ENCODE peak calls at places on chromosomes 13 and 19, in five cellular contexts. V, A, Y, R and S are unnamed samples.

GRCh38 chr19:14113762-14114414 is 3.7 kb downstream of the PRKACA start:
- DNase-seq in V (no peak), A (no peak), Y (no peak), R (no peak), S (peak)

GRCh38 chr19:49011194-49011593 is 5.7 kb downstream of the LHB start:
- DNase-seq in V (no peak), A (no peak), Y (no peak), R (no peak), S (no peak)

GRCh38 chr13:107370036-107370785 is 802.3 kb upstream of the ARGLU1 start:
- DNase-seq in V (no peak), A (peak), Y (peak), R (no peak), S (peak)

GRCh38 chr13:64817721-64818120 is 2412.4 kb downstream of the PCDH9 start:
- DNase-seq in V (no peak), A (peak), Y (peak), R (no peak), S (peak)

GRCh38 chr19:5057860-5058259 is 88.9 kb downstream of the KDM4B start:
- DNase-seq in V (no peak), A (peak), Y (peak), R (no peak), S (peak)

GRCh38 chr13:99980201-99981114 is 1.1 kb upstream of the ZIC2 start:
- DNase-seq in V (peak), A (peak), Y (peak), R (peak), S (peak)

GRCh38 chr19:29263305-29264080 is 50.5 kb upstream of the UQCRFS1 start:
- DNase-seq in V (no peak), A (peak), Y (peak), R (peak), S (peak)

GRCh38 chr19:10091892-10092641 is 6.0 kb downstream of the SHFL start:
- DNase-seq in V (no peak), A (no peak), Y (no peak), R (no peak), S (no peak)

GRCh38 chr13:112773601-112774447 is 84.0 kb downstream of the ATP11A start:
- DNase-seq in V (no peak), A (no peak), Y (no peak), R (no peak), S (no peak)

GRCh38 chr13:24923305-24923640 is 159.3 kb downstream of the RNF17 start:
- DNase-seq in V (peak), A (peak), Y (peak), R (no peak), S (peak)

GRCh38 chr19:4067396-4068057 is 828 bp upstream of the ZBTB7A start:
- DNase-seq in V (no peak), A (no peak), Y (no peak), R (no peak), S (no peak)

GRCh38 chr19:50667177-50667758 is 18.0 kb downstream of the C19orf81 start:
- DNase-seq in V (no peak), A (no peak), Y (no peak), R (no peak), S (no peak)

GRCh38 chr13:90420683-90421082 is 926.8 kb upstream of the MIR17HG start:
- DNase-seq in V (no peak), A (peak), Y (peak), R (no peak), S (peak)

GRCh38 chr13:50448535-50448981 is 394.9 kb downstream of the DLEU7 start:
- DNase-seq in V (no peak), A (no peak), Y (no peak), R (no peak), S (peak)

GRCh38 chr19:21127001-21127400 is 14.8 kb upstream of the ZNF431 start:
- DNase-seq in V (no peak), A (no peak), Y (no peak), R (no peak), S (no peak)

GRCh38 chr19:48813123-48813911 is 2.5 kb upstream of the BCAT2 start:
- DNase-seq in V (no peak), A (no peak), Y (no peak), R (no peak), S (no peak)

GRCh38 chr19:38277969-38278680 is 13.8 kb downstream of the SPINT2 start:
- DNase-seq in V (peak), A (peak), Y (peak), R (peak), S (peak)

GRCh38 chr19:16457195-16457953 is 14.4 kb downstream of the EPS15L1 start:
- DNase-seq in V (peak), A (peak), Y (peak), R (peak), S (peak)

GRCh38 chr19:51457351-51458013 is 772 bp downstream of the SIGLEC8 start:
- DNase-seq in V (no peak), A (no peak), Y (no peak), R (no peak), S (no peak)

GRCh38 chr19:5489511-5489910 is 34.3 kb downstream of the ZNRF4 start:
- DNase-seq in V (no peak), A (no peak), Y (no peak), R (no peak), S (no peak)

GRCh38 chr13:37878496-37878895 is 8.9 kb upstream of the TRPC4 start:
- DNase-seq in V (no peak), A (peak), Y (peak), R (no peak), S (no peak)

GRCh38 chr13:110024646-110024980 is 238.2 kb upstream of the IRS2 start:
- DNase-seq in V (no peak), A (peak), Y (no peak), R (no peak), S (no peak)

GRCh38 chr13:73998631-73999030 is 135.6 kb downstream of the KLF12 start:
- DNase-seq in V (no peak), A (no peak), Y (no peak), R (no peak), S (no peak)

GRCh38 chr13:23799945-23800344 is 89.3 kb downstream of the MIPEP start:
- DNase-seq in V (no peak), A (peak), Y (no peak), R (no peak), S (no peak)

GRCh38 chr19:12937243-12938053 is 961 bp upstream of the CALR start:
- DNase-seq in V (no peak), A (no peak), Y (no peak), R (peak), S (peak)

GRCh38 chr19:56222901-56223300 is 20.8 kb downstream of the ZSCAN5C start:
- DNase-seq in V (no peak), A (no peak), Y (no peak), R (no peak), S (no peak)

GRCh38 chr13:40916207-40916998 is 102.7 kb downstream of the ELF1 start:
- DNase-seq in V (no peak), A (peak), Y (no peak), R (no peak), S (no peak)

GRCh38 chr13:49954674-49955455 is 18.7 kb upstream of the SPRYD7 start:
- DNase-seq in V (no peak), A (no peak), Y (no peak), R (no peak), S (no peak)

GRCh38 chr13:50580684-50581305 is 262.7 kb downstream of the DLEU7 start:
- DNase-seq in V (no peak), A (peak), Y (peak), R (no peak), S (no peak)

GRCh38 chr13:39542361-39542760 is 60.6 kb downstream of the LHFPL6 start:
- DNase-seq in V (no peak), A (no peak), Y (no peak), R (no peak), S (no peak)

GRCh38 chr13:109971006-109971744 is 184.8 kb upstream of the IRS2 start:
- DNase-seq in V (no peak), A (no peak), Y (no peak), R (no peak), S (no peak)

GRCh38 chr13:92187378-92187989 is 789.1 kb downstream of the GPC5 start:
- DNase-seq in V (no peak), A (peak), Y (peak), R (no peak), S (peak)

GRCh38 chr13:40666905-40667621 is 622 bp upstream of the FOXO1 start:
- DNase-seq in V (no peak), A (no peak), Y (no peak), R (peak), S (peak)

DNA sequence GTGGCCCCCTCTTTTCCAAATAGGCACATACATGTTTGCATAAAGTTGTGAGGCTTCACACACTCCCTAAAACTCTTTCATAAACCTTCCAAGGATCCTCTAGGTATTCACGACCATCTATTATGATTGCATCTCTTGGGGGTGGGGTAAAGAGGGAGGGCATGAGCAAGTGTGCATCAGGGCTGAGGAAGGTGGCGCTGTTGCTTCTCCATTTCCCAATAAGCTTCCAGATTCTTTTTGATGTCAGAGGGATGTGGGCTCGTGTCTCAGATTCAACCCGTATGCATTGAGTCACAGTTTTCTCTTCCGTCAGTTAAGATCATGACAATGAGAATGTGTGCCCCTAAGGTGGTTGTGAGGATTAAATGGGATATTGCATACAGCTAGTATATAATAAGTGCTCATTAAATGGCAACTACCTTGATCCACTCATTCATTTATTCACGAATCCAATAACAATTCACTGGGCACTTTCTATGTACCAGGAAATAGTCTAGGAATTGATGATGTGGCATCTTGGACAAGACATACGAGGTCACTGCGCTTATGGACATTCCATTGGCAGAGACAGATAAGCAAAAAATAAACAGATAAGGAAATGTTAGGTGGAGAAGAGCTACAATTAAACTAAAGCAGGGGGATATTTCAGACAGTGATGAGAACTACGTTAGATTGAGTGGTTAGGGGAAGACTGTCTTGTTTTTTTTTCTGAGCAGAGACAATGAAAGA is 10.3 kb downstream of the CYP2B6 start:
- DNase-seq in V (no peak), A (no peak), Y (no peak), R (no peak), S (peak)
- TF ChIP-seq CTCF in V (no peak), A (no peak), Y (no peak), R (no peak), S (no peak)

GRCh38 chr13:108624108-108624507 is 5.3 kb upstream of the MYO16 start:
- DNase-seq in V (no peak), A (no peak), Y (no peak), R (no peak), S (no peak)
- TF ChIP-seq CTCF in V (no peak), A (no peak), Y (no peak), R (no peak), S (no peak)

DNA sequence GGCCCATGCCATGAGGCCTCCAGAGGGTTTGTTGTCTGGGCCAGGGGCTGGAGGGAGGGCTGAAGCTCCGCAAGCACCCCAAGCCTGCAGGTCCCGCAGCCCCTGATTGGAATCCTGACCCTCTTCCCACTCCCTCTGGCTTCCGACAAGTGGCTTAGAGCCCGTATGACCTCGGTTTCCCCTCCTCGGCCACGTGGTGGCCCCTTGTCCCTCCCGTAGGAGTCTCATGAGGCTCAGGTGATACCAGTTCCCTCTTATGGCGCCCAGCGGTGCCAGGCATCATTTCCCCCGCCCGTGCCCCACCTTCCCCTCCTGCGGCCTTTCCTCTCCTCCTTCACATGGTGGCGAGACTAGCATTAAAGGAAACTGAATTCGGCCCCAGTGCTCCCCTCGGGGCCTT is 6.1 kb downstream of the THOP1 start:
- DNase-seq in V (no peak), A (no peak), Y (no peak), R (no peak), S (no peak)
- TF ChIP-seq CTCF in V (no peak), A (no peak), Y (no peak), R (no peak), S (no peak)

DNA sequence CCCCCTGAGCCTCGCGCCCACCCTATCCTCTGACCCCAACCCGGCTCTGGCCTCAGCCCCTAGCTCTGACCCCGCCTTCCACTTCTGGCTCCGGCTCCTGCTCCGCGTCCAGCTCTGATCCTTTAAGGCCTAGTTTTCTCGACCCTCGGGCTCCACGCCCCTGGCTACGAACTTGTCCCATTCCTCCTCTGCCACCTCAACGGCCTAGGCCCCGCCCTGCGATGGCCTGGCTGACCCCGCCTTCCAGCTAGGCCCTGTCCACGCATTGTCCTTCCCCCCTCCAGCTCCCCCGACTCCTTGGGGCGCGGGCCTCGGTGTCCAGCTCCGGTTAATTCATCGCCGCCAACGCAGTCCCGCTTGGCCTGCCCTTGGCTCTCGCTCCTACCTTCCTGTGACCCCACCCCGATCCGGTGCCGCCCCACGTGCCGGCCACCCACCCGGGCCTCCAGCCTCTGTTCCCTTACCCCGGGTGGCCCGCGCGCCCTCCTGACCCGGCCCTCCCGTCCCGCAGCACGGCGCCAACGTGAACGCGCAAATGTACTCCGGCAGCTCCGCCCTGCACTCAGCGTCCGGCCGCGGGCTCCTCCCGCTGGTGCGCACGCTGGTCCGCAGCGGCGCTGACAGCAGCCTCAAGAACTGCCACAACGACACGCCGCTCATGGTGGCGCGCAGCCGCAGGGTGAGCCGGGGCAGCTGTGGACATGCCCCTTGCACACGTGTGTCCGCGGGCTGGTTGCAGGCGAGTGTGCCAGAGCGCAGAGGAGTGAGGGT is 9.4 kb downstream of the BCL3 start:
- DNase-seq in V (no peak), A (peak), Y (peak), R (peak), S (no peak)
- TF ChIP-seq CTCF in V (peak), A (no peak), Y (no peak), R (no peak), S (no peak)